ENCODE peak calls at places on chromosome 1, in ten cellular contexts. Q is psoas muscle; V is colonic mucosa; D is RWPE1; U is brain microvascular endothelial cell; B is AG04450; W is CD4-positive, CD25-positive, alpha-beta regulatory T cell; J is PC-9; K is A549; T is upper lobe of left lung. L is an unnamed sample.

GRCh38 chr1:83822206-83822605 is 176.7 kb downstream of the TTLL7 start:
- DNase-seq in U (peak; percentile 36), J (no peak), W (no peak), V (no peak), Q (no peak), K (no peak), B (no peak), D (no peak), T (no peak), L (no peak)

GRCh38 chr1:154809436-154810413 is 60.4 kb downstream of the KCNN3 start:
- DNase-seq in K (no peak), U (peak; percentile 49), T (no peak), V (no peak), Q (peak; percentile 67), D (peak; percentile 78), J (no peak), W (no peak), B (no peak), L (no peak)

GRCh38 chr1:203072911-203073310 is 12.9 kb downstream of the MYOG start:
- DNase-seq in W (no peak), U (no peak), V (no peak), T (no peak), D (no peak), Q (no peak), B (no peak), J (no peak), K (no peak), L (no peak)

GRCh38 chr1:222777977-222778376 is 36.9 kb upstream of the DISP1 start:
- DNase-seq in B (no peak), T (no peak), J (no peak), U (no peak), D (peak; percentile 19), K (peak; percentile 36), W (no peak), Q (no peak), V (no peak), L (peak; percentile 77)

GRCh38 chr1:63729227-63729620 is 44.6 kb upstream of the ROR1 start:
- DNase-seq in T (no peak), Q (no peak), D (no peak), B (no peak), U (no peak), V (no peak), K (no peak), J (no peak), W (no peak), L (no peak)

GRCh38 chr1:22801753-22802152 is 91.1 kb downstream of the EPHB2 start:
- DNase-seq in D (no peak), J (no peak), W (no peak), U (no peak), V (no peak), Q (no peak), K (no peak), T (no peak), B (no peak), L (no peak)

GRCh38 chr1:20160034-20160433 is 20.9 kb downstream of the PLA2G2F start:
- DNase-seq in Q (no peak), J (no peak), V (no peak), D (no peak), T (no peak), W (no peak), U (no peak), K (no peak), B (no peak), L (no peak)

GRCh38 chr1:7785108-7785507 is 1.0 kb downstream of the PER3 start:
- DNase-seq in B (no peak), K (no peak), T (no peak), J (no peak), Q (no peak), V (no peak), U (no peak), D (no peak), W (no peak), L (no peak)

GRCh38 chr1:27528701-27529637 is 39.0 kb upstream of the WASF2 start:
- DNase-seq in V (peak; percentile 72), T (peak; percentile 63), J (no peak), W (no peak), B (peak; percentile 49), K (no peak), Q (peak; percentile 88), D (no peak), U (no peak), L (no peak)

DNA sequence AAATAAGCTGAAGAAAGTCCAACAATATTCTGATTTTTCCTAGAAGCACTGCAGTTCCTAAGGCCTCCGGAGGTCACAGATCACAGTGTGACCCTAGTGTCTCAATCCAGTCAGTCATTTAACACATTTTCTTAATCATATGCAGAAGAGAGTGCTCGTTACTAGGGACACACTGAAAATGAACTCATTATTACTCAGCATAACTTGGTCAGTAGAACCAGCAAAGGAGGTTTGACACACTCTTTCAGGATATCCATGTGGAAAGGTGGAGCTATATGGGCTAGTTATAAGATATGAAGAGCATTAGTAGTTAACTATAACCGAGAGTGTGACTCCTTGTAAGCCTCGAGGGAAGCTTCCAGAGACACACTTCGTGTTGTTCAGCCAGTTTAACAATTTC is 5.0 kb downstream of the SIPA1L2 start:
- DNase-seq in K (no peak), Q (no peak), V (no peak), W (no peak), U (no peak), B (no peak), J (no peak), D (no peak), T (no peak), L (no peak)
- H3K27ac ChIP-seq in K (no peak overlapping the region), Q (peak overlapping the region; percentile 38), V (peak overlapping the region; percentile 48), W (no peak overlapping the region), U (no peak overlapping the region), B (no peak overlapping the region), J (no peak overlapping the region), D (no peak overlapping the region), T (peak overlapping the region; percentile 3), L (peak overlapping the region; percentile 12)

GRCh38 chr1:156433602-156434001 is 64.6 kb downstream of the RHBG start:
- DNase-seq in B (no peak), W (no peak), K (no peak), Q (no peak), T (no peak), U (no peak), V (no peak), D (no peak), J (no peak), L (no peak)
- H3K27ac ChIP-seq in B (no peak overlapping the region), W (no peak overlapping the region), K (no peak overlapping the region), Q (no peak overlapping the region), T (no peak overlapping the region), U (no peak overlapping the region), V (no peak overlapping the region), D (no peak overlapping the region), J (no peak overlapping the region), L (no peak overlapping the region)

DNA sequence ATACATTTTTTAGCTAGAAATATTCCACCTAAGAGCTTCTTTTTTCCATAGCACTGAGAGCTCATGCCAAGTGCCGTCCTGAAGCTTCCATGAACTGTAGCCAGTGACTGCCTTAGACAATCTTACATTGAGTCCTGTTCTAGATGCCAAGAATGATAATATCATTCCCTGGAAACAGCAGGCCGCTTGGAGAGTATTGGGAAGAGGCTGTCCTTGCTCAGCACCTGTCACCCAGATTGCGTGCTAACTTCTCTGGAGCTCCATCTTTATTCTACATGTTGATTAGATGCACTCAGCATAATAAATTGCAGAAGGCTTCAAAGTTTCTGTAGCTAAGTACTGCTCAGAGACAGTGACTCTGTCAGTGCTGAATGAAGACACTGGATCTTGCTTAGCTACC is 83.0 kb upstream of the IRF2BP2 start:
- DNase-seq in K (no peak), V (no peak), U (no peak), B (no peak), Q (no peak), J (no peak), D (no peak), W (no peak), T (no peak), L (no peak)
- H3K27ac ChIP-seq in K (no peak overlapping the region), V (no peak overlapping the region), U (no peak overlapping the region), B (no peak overlapping the region), Q (no peak overlapping the region), J (no peak overlapping the region), D (no peak overlapping the region), W (no peak overlapping the region), T (no peak overlapping the region), L (no peak overlapping the region)

GRCh38 chr1:228087771-228088251 is 5.3 kb downstream of the ARF1 start:
- DNase-seq in T (peak; percentile 61), B (no peak), J (peak; percentile 69), W (no peak), K (no peak), U (peak; percentile 49), Q (peak; percentile 53), D (peak; percentile 78), V (no peak), L (no peak)
- H3K27ac ChIP-seq in T (peak overlapping the region; percentile 100), B (peak overlapping the region; percentile 39), J (peak overlapping the region; percentile 37), W (peak overlapping the region; percentile 58), K (peak overlapping the region; percentile 27), U (peak overlapping the region; percentile 40), Q (peak overlapping the region; percentile 50), D (peak overlapping the region; percentile 69), V (no peak overlapping the region), L (peak overlapping the region; percentile 89)

DNA sequence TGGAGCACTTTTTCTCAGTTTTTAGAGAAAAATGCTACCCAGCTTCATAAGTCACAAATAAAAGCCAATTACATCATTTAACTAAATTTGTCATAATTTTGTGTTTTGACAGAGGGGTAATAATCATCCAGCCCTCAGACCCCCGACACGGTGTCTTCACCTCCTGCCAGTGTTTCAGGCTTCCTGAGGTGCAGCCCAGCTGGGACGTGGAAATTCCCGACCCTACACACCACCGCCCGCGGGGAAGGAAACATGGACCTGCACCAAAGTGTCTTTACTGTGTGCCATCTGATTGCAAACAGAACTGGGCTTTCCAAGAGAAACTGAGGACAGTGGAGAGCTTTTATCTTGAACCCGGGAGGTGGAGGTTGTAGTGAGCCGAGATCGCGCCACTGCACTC is 7.7 kb upstream of the INAVA start:
- DNase-seq in J (no peak), B (no peak), U (no peak), K (no peak), W (no peak), V (no peak), D (no peak), T (no peak), Q (no peak), L (no peak)
- H3K27ac ChIP-seq in J (no peak overlapping the region), B (no peak overlapping the region), U (no peak overlapping the region), K (no peak overlapping the region), W (peak overlapping the region; percentile 47), V (no peak overlapping the region), D (no peak overlapping the region), T (no peak overlapping the region), Q (no peak overlapping the region), L (no peak overlapping the region)

GRCh38 chr1:1832151-1832550 is 53.9 kb upstream of the NADK start:
- DNase-seq in D (no peak), U (no peak), W (no peak), J (no peak), B (no peak), K (no peak), V (no peak), Q (no peak), T (no peak), L (no peak)

GRCh38 chr1:1827456-1827855 is 49.2 kb upstream of the NADK start:
- DNase-seq in W (no peak), T (no peak), U (no peak), B (no peak), K (no peak), Q (no peak), J (no peak), V (no peak), D (no peak), L (no peak)

GRCh38 chr1:1825217-1825616 is 46.9 kb upstream of the NADK start:
- DNase-seq in J (no peak), Q (no peak), W (no peak), B (no peak), K (no peak), V (no peak), T (no peak), U (no peak), D (no peak), L (no peak)

GRCh38 chr1:1826356-1827088 is 48.3 kb upstream of the NADK start:
- DNase-seq in V (no peak), T (no peak), B (no peak), J (no peak), Q (no peak), K (no peak), D (no peak), U (no peak), W (no peak), L (no peak)

GRCh38 chr1:1827089-1827433 is 48.8 kb upstream of the NADK start:
- DNase-seq in K (no peak), T (no peak), B (no peak), V (no peak), D (no peak), J (no peak), U (no peak), Q (no peak), W (no peak), L (no peak)
- H3K27ac ChIP-seq in K (no peak overlapping the region), T (no peak overlapping the region), B (peak overlapping the region; percentile 39), V (no peak overlapping the region), D (peak overlapping the region; percentile 43), J (no peak overlapping the region), U (peak overlapping the region; percentile 48), Q (no peak overlapping the region), W (no peak overlapping the region), L (no peak overlapping the region)